ENCODE peak calls at places on chromosomes 2 and 18, in four cellular contexts. U is DND-41, F is heart left ventricle, O is pancreas. L is an unnamed sample. For H3K9me3 and H3K36me3, the result is how much of the 10 kb centered on the place peaks cover.

GRCh38 chr2:34365937-34366336 is 766.8 kb upstream of the FAM98A start:
- DNase-seq in U (no peak), F (no peak), O (peak), L (no peak)

GRCh38 chr18:69490813-69491212 is 90.1 kb downstream of the DOK6 start:
- DNase-seq in U (no peak), F (no peak), O (no peak), L (no peak)

GRCh38 chr18:26971327-26971918 is 105.9 kb upstream of the AQP4 start:
- DNase-seq in U (no peak), F (no peak), O (no peak), L (no peak)

GRCh38 chr18:49878567-49878966 is 65.2 kb upstream of the ACAA2 start:
- DNase-seq in U (no peak), F (no peak), O (no peak), L (no peak)

GRCh38 chr18:76977108-76977621 is 154.8 kb downstream of the ZNF236 start:
- DNase-seq in U (no peak), F (no peak), O (no peak), L (no peak)

GRCh38 chr2:157444643-157445040 is 753 bp upstream of the CYTIP start:
- DNase-seq in U (no peak), F (no peak), O (no peak), L (peak)

GRCh38 chr2:53202063-53202462 is 565.5 kb upstream of the CHAC2 start:
- DNase-seq in U (no peak), F (no peak), O (peak), L (no peak)

GRCh38 chr2:151063271-151063670 is 198.4 kb downstream of the RBM43 start:
- DNase-seq in U (no peak), F (no peak), O (no peak), L (no peak)

GRCh38 chr2:168323456-168324058 is 76.2 kb upstream of the STK39 start:
- DNase-seq in U (no peak), F (no peak), O (no peak), L (no peak)

GRCh38 chr2:34261701-34262100 is 662.6 kb upstream of the FAM98A start:
- DNase-seq in U (no peak), F (no peak), O (no peak), L (no peak)

GRCh38 chr2:235264121-235264493 is 229.7 kb upstream of the AGAP1 start:
- DNase-seq in U (no peak), F (no peak), O (no peak), L (no peak)

GRCh38 chr2:14806567-14807077 is 174.1 kb downstream of the LRATD1 start:
- DNase-seq in U (no peak), F (no peak), O (no peak), L (no peak)

GRCh38 chr18:21897811-21898210 is 157.2 kb downstream of the MIB1 start:
- DNase-seq in U (peak), F (peak), O (peak), L (no peak)

GRCh38 chr2:176099737-176100546 is at the start of gene HOXD12:
- DNase-seq in U (no peak), F (no peak), O (no peak), L (no peak)
- H3K9me3 ChIP-seq in U (under half), F (under half), O (under half), L (under half)

GRCh38 chr2:200810967-200811335 is 759 bp upstream of the BZW1 start:
- DNase-seq in U (no peak), F (no peak), O (no peak), L (no peak)

GRCh38 chr2:200812122-200813022 is 662 bp downstream of the BZW1 start:
- DNase-seq in U (peak), F (peak), O (peak), L (no peak)

GRCh38 chr2:200814917-200815316 is 3.2 kb downstream of the BZW1 start:
- DNase-seq in U (no peak), F (no peak), O (no peak), L (no peak)

GRCh38 chr2:200811336-200812121 is at the start of gene BZW1:
- DNase-seq in U (peak), F (peak), O (peak), L (peak)

DNA sequence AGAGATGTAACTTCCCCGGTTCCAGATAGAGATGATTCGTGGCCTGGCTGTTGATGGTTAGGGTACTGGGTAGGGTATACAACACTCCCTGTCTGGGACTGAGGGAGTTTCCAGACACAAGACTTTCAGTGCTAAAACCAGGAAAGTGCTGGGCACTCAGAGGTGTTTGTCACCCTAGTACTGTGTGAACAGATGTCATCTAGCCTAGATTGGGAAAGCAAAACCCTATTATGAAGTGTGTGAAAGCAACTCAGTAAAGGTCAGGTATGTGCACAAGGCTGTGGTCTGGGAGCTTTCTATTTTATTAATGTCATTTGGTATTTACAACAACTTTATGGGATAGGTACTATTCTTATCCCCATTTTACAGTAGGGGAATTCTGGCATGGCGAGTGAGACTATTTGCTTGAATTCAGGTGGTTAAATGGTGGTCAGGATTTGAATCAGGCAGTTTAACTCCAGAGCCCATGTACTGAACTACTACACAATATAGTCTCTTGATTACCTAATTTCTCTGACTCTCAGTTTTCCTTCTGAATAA is 2.6 kb downstream of the BZW1 start:
- DNase-seq in U (no peak), F (no peak), O (no peak), L (no peak)
- H3K36me3 ChIP-seq in U (half or more), F (under half), O (half or more), L (under half)

DNA sequence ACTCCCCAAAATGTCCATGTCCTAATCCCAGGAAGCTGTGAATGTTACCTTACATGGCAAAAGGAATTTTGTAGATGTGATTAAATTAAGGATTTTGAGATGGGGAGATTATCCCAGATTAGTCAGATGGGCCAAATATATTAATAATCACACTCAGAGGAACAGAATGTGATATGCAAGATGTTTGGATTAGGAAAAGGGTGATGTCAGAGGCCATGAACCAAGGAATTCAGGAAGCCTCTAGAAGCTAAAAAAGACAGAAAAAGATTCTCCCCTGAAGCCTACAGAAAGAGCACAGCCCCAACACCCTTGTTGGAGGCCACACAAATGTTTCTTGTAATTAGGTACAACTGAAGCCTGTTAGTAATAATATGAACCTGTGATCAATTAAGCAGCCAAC is 13.1 kb downstream of the TMEM131 start:
- DNase-seq in U (no peak), F (no peak), O (no peak), L (no peak)
- H3K9me3 ChIP-seq in U (under half), F (under half), O (under half), L (under half)

GRCh38 chr2:239961662-239962220 is 63.4 kb downstream of the NDUFA10 start:
- DNase-seq in U (no peak), F (no peak), O (no peak), L (no peak)
- H3K36me3 ChIP-seq in U (half or more), F (under half), O (under half), L (under half)

GRCh38 chr18:71115261-71115660 is 826.4 kb downstream of the SOCS6 start:
- DNase-seq in U (no peak), F (no peak), O (no peak), L (no peak)
- H3K9me3 ChIP-seq in U (under half), F (under half), O (under half), L (under half)

DNA sequence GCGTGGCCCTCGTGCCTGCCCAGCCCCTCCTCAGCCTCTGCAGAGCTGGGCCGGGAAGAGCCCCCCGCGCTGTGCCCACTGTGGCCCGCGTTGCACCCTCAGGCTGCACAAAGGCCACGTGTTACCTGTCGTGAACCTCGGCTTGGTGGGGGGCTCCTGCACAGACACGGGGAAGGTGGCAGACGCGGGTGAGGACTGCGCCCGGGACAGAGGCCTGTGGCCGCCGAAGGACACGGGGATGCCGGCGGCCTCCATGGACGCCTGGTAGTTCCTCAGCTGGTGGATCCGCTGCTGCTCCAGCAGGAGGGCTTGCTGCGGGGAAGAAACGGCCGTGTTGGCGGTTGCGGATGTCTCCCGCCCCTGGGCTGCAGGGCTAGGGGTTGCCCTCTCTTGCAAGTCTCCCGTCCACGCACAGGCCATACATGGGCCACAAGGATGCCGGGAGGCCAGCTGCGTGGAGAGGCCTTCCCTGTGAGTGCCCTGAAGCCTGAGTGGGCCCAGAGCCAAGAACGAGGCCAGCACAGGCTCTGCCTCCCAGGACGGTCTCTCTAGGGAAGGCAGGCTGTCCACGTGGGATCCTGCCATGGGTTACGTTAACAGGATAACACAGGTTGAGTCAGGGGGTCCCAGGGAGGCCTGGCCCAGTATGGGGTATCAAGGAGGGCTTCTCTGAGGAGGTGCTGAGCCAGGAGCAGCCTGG is 263.7 kb downstream of the TWIST2 start:
- DNase-seq in U (no peak), F (no peak), O (no peak), L (no peak)
- H3K36me3 ChIP-seq in U (half or more), F (under half), O (under half), L (half or more)

GRCh38 chr2:96949701-96950350 is 36.6 kb downstream of the FAM178B start:
- DNase-seq in U (no peak), F (no peak), O (no peak), L (no peak)

GRCh38 chr2:96949153-96949520 is 37.2 kb downstream of the FAM178B start:
- DNase-seq in U (no peak), F (no peak), O (no peak), L (no peak)

GRCh38 chr2:96952016-96952750 is 34.2 kb downstream of the FAM178B start:
- DNase-seq in U (no peak), F (no peak), O (no peak), L (no peak)

GRCh38 chr2:96951125-96951654 is 35.2 kb downstream of the FAM178B start:
- DNase-seq in U (peak), F (peak), O (peak), L (peak)

DNA sequence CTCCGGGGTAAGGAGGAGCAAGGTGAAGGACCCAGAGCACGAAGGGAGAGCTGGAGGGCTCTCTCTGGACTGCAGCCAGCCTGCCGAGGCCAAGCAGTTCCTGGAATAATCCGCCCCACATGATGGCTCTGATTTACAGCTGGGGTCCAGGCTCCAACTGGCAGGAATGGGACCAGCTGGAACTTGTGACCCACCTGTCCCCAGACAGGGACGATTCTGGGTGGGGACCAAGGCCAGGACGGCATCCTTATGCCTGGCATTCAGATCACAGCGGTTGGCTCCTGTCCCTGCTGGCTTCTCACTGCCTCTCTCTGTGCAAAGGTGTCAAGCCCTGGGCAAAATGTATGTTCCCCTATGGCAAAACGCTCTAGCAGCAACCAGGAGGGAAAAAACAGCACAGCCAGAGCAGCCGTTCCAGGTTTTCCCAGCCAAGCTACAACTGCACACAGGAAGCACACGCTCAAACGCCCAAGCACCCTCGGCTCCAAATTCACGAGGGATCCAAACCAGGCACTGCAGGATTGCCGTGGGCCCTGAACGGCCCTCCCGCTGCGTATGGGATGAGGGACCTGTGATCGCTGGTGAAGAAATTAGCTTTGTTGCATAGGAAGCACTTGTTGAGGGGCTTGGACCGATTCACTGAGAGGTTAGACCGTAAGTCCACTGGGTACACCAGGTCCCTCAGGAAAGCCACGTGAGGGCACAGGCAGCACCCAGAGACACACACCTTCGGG is 35.8 kb downstream of the FAM178B start:
- DNase-seq in U (no peak), F (no peak), O (no peak), L (no peak)
- H3K9me3 ChIP-seq in U (under half), F (under half), O (under half), L (under half)

DNA sequence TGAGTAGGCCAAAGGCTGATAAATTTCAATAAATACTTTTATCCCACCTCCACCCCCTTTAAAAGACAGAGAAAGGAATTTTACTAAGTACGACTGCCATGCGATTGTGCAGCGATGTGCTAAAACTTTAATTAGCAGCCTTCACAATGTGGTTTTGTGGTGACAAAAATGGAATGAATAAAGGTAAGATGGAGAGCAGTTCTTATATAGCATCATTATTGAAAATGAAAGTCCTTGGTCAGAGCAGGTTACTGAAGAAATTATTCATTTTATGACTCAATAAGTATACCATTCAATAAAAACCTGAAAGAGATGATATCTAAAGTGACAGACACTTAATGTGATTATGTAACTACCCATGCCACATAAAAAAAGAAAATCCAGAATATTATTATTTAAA is 33.2 kb upstream of the MTIF2 start:
- DNase-seq in U (no peak), F (no peak), O (no peak), L (no peak)
- H3K36me3 ChIP-seq in U (half or more), F (under half), O (under half), L (under half)

GRCh38 chr2:89834306-89834705 is 1142.8 kb downstream of the RPIA start:
- DNase-seq in U (no peak), F (no peak), O (no peak), L (no peak)
- H3K9me3 ChIP-seq in U (under half), F (under half), O (under half), L (under half)